ENCODE peak calls at places on chromosomes 11 and 22, in four cellular contexts. K is ovary, P is testis, M is right lobe of liver. F is an unnamed sample.

GRCh38 chr11:11267312-11267711 is 85.7 kb downstream of the CSNK2A3 start:
- DNase-seq in K (no peak), P (no peak), M (no peak), F (no peak)

GRCh38 chr11:126465573-126466287 is 110.2 kb downstream of the ST3GAL4 start:
- DNase-seq in K (no peak), P (peak; percentile 28), M (no peak), F (no peak)

GRCh38 chr11:122486793-122487495 is 168.6 kb upstream of the UBASH3B start:
- DNase-seq in K (no peak), P (no peak), M (no peak), F (no peak)

GRCh38 chr11:57798905-57799559 is 37.4 kb downstream of the CTNND1 start:
- DNase-seq in K (no peak), P (peak; percentile 47), M (peak; percentile 59), F (peak; percentile 33)

GRCh38 chr11:66976048-66976467 is 954 bp downstream of the C11orf86 start:
- DNase-seq in K (no peak), P (no peak), M (no peak), F (no peak)

GRCh38 chr11:35160902-35161585 is 22.1 kb downstream of the CD44 start:
- DNase-seq in K (no peak), P (no peak), M (no peak), F (peak; percentile 53)

GRCh38 chr11:15605094-15605493 is 490.4 kb downstream of the INSC start:
- DNase-seq in K (no peak), P (no peak), M (no peak), F (no peak)

GRCh38 chr11:72573380-72573949 is 100.8 kb downstream of the PDE2A start:
- DNase-seq in K (no peak), P (peak; percentile 41), M (peak; percentile 49), F (peak; percentile 47)

GRCh38 chr11:16606784-16607674 is 131.4 kb upstream of the C11orf58 start:
- DNase-seq in K (peak; percentile 28), P (peak; percentile 32), M (peak; percentile 45), F (peak; percentile 57)

GRCh38 chr11:41449483-41450050 is 9.9 kb downstream of the LRRC4C start:
- DNase-seq in K (no peak), P (no peak), M (no peak), F (no peak)

GRCh38 chr11:34792814-34793241 is 123.4 kb downstream of the APIP start:
- DNase-seq in K (no peak), P (peak; percentile 54), M (peak; percentile 28), F (no peak)

GRCh38 chr11:108228236-108228635 is 5.4 kb downstream of the ATM start:
- DNase-seq in K (no peak), P (no peak), M (no peak), F (no peak)

GRCh38 chr11:59669611-59670009 is 773 bp upstream of the PATL1 start:
- DNase-seq in K (peak; percentile 46), P (peak; percentile 56), M (peak; percentile 50), F (no peak)

GRCh38 chr11:65298131-65298535 is 16.5 kb upstream of the CDC42EP2 start:
- DNase-seq in K (peak; percentile 83), P (peak; percentile 80), M (no peak), F (no peak)

GRCh38 chr11:70117567-70118194 is 39.6 kb downstream of the ANO1 start:
- DNase-seq in K (no peak), P (no peak), M (no peak), F (no peak)

GRCh38 chr11:78417888-78418583 is 416 bp upstream of the GAB2 start:
- DNase-seq in K (peak; percentile 85), P (peak; percentile 83), M (peak; percentile 87), F (peak; percentile 81)

GRCh38 chr11:132032555-132032954 is 662.1 kb downstream of the NTM start:
- DNase-seq in K (no peak), P (no peak), M (no peak), F (no peak)

GRCh38 chr22:46661221-46661851 is 41.1 kb downstream of the GRAMD4 start:
- DNase-seq in K (no peak), P (no peak), M (peak; percentile 65), F (peak; percentile 16)

GRCh38 chr11:125312812-125313211 is 148.3 kb downstream of the PKNOX2 start:
- DNase-seq in K (no peak), P (no peak), M (no peak), F (no peak)

GRCh38 chr11:102026975-102027374 is 20.3 kb upstream of the CFAP300 start:
- DNase-seq in K (no peak), P (no peak), M (no peak), F (no peak)

GRCh38 chr22:24953294-24954113 is 988 bp downstream of the KIAA1671 start:
- DNase-seq in K (peak; percentile 37), P (peak; percentile 29), M (peak; percentile 51), F (no peak)

GRCh38 chr11:97611345-97611744 is 1221.5 kb downstream of the JRKL start:
- DNase-seq in K (no peak), P (no peak), M (no peak), F (no peak)

GRCh38 chr11:97615541-97615940 is 1225.7 kb downstream of the JRKL start:
- DNase-seq in K (no peak), P (no peak), M (no peak), F (no peak)

GRCh38 chr11:97617031-97617430 is 1227.2 kb downstream of the JRKL start:
- DNase-seq in K (no peak), P (no peak), M (no peak), F (no peak)

GRCh38 chr11:97610854-97611253 is 1221.0 kb downstream of the JRKL start:
- DNase-seq in K (no peak), P (no peak), M (no peak), F (peak; percentile 3)

DNA sequence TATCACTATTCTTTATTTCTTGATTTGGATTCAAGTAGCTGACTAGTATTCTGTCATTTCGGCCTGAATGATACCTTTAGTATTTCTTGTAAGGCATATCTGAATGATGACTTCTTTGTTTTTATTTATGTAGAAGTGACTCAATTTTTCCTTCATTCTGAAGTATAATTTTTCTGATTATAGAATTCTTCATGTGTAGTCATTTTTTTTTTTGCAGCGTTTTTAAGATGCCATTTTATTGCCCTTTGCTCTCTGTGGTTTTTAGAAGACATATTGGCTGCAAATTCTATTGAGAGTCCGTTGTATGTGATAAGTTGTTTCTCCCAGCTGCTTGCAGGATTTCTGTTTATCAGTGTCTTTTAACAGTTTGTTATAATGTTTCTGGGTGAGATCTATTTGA is 1224.8 kb downstream of the JRKL start:
- DNase-seq in K (no peak), P (no peak), M (no peak), F (no peak)
- TF ChIP-seq POLR2A in K (no peak), P (no peak), M (no peak), F (no peak)

DNA sequence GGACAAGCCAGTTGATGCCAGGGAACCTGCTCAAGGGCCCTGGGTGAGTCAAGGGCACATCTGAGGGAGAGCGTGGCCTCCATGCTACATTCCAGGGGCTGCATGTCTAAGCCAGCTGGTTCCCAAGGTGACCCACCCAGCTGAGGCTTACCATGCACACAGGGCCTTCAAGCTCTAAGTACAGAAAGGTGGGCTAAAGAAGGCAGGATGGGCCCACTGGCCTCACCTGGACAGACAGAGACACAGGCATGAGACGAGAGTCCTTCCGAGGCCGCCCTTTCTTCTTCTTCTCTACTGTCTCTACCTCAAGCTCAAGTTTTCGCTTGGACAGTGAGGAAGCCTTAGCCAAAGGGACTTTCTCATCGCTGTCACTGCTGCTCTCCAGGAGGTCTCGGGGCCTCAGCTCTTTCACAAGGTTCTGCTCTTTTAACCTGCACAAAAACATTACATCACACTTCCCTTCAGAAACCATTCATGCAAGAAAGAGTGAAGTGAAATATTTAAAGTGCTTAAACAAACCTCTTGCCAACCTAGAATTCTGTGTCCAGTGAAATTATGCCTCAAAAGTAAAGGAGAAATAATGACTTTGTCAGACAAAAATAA is 69.9 kb downstream of the HIRA start:
- DNase-seq in K (no peak), P (no peak), M (no peak), F (no peak)
- TF ChIP-seq POLR2A in K (no peak), P (no peak), M (no peak), F (no peak)

GRCh38 chr11:3367221-3367620 is 11.7 kb downstream of the ZNF195 start:
- DNase-seq in K (no peak), P (no peak), M (no peak), F (no peak)
- TF ChIP-seq POLR2A in K (no peak), P (no peak), M (no peak), F (no peak)

GRCh38 chr22:50525991-50526848 is 822 bp upstream of the SCO2 start:
- DNase-seq in K (peak; percentile 81), P (peak; percentile 70), M (peak; percentile 90), F (peak; percentile 84)
- TF ChIP-seq POLR2A in K (no peak), P (no peak), M (peak; percentile 33), F (no peak)

GRCh38 chr11:120214581-120214980 is 3.7 kb downstream of the OAF start:
- DNase-seq in K (no peak), P (no peak), M (no peak), F (no peak)
- TF ChIP-seq POLR2A in K (no peak), P (no peak), M (peak; percentile 22), F (no peak)

DNA sequence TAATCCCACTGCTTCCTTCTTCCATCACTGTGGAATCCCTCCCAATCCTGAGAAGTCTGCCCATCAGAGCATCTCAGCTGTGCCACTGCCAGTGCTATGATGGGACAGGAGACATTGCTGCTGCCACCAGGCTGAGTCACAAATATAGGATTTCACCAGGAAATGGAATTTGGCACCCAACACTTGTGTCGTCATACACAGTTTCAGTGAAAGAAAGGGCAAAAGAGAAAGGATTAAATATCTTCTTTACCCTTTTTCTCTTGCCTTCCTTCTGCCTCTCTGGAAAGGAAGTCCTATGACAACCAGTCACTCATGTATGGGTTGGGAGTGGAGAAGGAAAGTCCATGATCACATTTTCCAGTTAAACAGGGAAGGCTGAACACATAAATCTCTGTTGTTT is 133.4 kb downstream of the SPON1 start:
- DNase-seq in K (no peak), P (no peak), M (no peak), F (no peak)
- TF ChIP-seq POLR2A in K (no peak), P (no peak), M (no peak), F (no peak)

DNA sequence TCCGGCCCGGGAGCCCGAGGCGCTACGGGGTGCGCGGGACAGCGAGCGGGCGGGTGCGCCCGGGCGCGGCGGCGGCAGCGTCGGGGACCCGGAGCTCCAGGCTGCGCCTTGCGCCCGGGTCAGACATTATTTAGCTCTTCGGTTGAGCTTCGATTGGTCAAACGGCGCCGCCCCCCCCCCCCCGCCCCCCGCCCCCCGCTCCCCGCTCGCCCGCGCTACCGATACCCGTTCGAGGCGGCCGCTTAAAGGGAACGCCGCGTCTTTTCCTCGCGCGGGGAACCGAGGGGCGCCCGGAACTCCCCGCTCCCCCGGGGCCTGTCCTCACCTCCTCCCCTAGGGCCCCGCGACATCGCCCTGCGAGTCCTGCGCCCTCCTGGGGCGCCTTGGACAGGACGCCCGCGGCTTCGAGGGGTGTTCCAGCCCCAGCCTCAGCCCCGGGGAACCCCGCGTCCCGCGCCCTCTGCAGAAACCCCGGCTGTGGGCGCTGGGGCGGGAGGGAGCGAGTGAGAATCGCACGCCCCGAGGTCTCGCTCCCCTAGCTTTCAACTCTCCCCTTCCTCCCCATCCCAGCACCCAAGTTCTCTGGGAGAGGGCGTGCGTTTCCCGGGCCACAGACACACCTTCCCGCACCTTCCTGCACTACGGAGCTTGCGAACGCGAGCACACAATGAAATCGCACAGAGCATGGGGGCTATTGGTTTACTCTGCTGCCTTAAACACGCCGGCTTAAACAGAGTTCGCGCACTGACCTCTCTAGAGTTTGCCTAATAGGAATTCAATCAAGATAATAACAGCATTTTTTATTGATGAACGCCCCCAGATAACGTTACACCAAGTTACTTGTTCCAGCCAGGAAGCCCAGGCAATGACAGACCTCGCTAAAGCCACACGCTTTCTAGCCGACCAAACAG is at the start of gene BDNF:
- DNase-seq in K (peak; percentile 12), P (peak; percentile 20), M (no peak), F (no peak)
- TF ChIP-seq POLR2A in K (no peak), P (no peak), M (no peak), F (no peak)